ENCODE peak calls at places on chromosome 12, in seven cellular contexts. W, F, B, E, G, T and C are unnamed samples.
A peak's percentile ranks its signal among the peaks of the same experiment; 100 is the strongest.

GRCh38 chr12:109538191-109538863 is 35.0 kb downstream of the MMAB start:
- DNase-seq in T (no peak), B (no peak), G (no peak), W (no peak), E (peak; percentile 88), F (no peak), C (no peak)

GRCh38 chr12:29226621-29227020 is 77.5 kb downstream of the FAR2 start:
- DNase-seq in G (no peak), E (no peak), F (no peak), T (no peak), B (no peak), W (no peak), C (no peak)

GRCh38 chr12:79549531-79550271 is 141.1 kb downstream of the PAWR start:
- DNase-seq in B (no peak), F (no peak), T (no peak), E (no peak), W (peak; percentile 96), G (no peak), C (no peak)

GRCh38 chr12:107320929-107321618 is 227.7 kb upstream of the CRY1 start:
- DNase-seq in B (peak; percentile 68), W (no peak), T (no peak), E (peak; percentile 57), G (no peak), F (no peak), C (no peak)

GRCh38 chr12:38664661-38665269 is 240.6 kb downstream of the CPNE8 start:
- DNase-seq in F (peak; percentile 25), E (peak; percentile 26), B (no peak), T (peak; percentile 15), G (no peak), W (peak; percentile 16), C (no peak)

GRCh38 chr12:95201056-95201670 is 16.1 kb downstream of the FGD6 start:
- DNase-seq in B (no peak), W (no peak), F (no peak), E (no peak), T (no peak), G (no peak), C (no peak)

GRCh38 chr12:64931981-64932380 is 107.5 kb downstream of the TBC1D30 start:
- DNase-seq in W (no peak), B (no peak), E (peak; percentile 21), F (no peak), G (no peak), T (no peak), C (no peak)

GRCh38 chr12:32444895-32445294 is 45.5 kb downstream of the FGD4 start:
- DNase-seq in G (no peak), T (no peak), F (peak; percentile 11), W (peak; percentile 85), B (no peak), E (no peak), C (no peak)

DNA sequence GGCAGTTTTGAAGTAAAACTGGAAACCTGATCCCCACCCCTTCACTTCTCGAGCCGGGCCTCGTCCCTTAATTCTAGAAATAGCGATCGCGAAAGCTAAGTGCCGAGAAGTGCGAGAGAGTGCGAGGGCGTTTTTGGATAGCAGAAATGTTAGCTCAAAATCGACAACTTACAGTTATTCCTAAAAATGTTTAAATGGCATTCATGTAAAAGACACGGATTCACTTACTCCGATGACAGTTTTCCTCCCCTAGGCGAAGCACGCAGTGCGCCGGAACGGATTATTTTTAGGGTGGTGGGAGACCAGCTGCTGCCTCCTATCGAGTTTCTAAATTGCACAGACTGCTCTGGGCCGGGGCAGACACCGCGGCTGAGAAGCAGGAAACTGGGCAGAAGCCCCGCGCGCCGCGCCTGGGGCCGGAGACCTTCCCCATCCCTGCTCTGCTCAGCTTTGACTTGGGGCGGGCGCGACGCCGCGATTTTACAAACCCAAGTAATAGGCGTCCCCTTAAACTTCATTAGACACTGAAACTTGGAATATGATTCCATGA is at the start of gene ABCC9:
- DNase-seq in G (no peak), W (no peak), B (peak; percentile 61), T (no peak), F (peak; percentile 23), E (peak; percentile 35), C (no peak)
- TF ChIP-seq TAF1 in G (no peak), W (no peak), B (peak; percentile 18), T (no peak), F (no peak), E (no peak), C (no peak)

GRCh38 chr12:30927210-30927576 is 645 bp downstream of the TSPAN11 start:
- DNase-seq in T (no peak), F (no peak), E (peak; percentile 51), G (no peak), W (no peak), B (no peak), C (no peak)

GRCh38 chr12:30931222-30931621 is 4.7 kb downstream of the TSPAN11 start:
- DNase-seq in E (no peak), T (no peak), W (no peak), F (no peak), G (no peak), B (no peak), C (no peak)

GRCh38 chr12:30926243-30927209 is at the start of gene TSPAN11:
- DNase-seq in T (no peak), F (no peak), G (peak; percentile 31), W (no peak), B (peak; percentile 79), E (peak; percentile 89), C (peak; percentile 40)

GRCh38 chr12:30930238-30931010 is 3.9 kb downstream of the TSPAN11 start:
- DNase-seq in T (no peak), F (no peak), G (no peak), B (no peak), E (no peak), W (no peak), C (no peak)

DNA sequence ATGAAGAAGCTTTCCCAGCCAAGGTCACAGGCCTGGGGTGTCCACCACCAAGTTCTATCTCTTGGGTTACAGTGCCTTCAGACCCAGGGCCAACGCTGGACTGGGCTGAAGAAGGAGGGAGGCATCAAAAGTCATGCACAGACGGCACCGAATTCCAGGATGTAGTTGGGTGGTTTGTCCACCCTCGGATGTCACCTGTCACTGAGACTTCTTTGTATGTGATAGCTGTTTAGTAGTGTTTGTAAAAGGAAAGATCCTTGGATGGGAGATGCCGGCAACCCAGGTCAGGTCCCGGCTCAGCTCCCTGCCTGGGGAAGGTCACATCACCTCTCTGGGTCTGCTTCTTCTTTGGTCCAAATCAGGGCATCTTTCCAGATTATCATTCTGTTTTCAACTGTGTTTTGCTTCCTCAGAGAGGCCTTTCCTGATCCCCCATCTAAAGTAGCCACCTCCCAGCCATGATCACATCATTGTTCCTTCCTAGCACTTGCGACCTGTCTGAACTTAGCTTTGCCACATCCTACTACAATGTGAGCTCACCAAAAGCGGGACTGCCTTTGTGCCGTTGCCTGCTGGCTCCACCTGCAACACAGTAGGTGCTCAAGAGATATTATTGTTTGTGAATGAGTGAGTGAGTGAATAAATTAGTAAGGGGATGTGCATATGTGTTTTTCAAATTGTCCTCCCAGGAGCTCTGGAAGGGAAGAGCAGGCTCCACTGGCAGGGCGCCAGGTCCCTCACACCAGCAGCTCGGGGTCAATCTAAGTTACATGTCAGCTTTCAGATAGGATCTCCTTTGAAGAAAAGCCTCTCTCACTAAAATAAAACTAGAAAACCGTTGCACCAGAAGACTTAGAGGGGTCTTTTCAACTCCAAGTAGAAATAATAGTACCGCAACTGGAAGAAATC is 2.1 kb downstream of the TSPAN11 start:
- DNase-seq in F (no peak), W (no peak), B (no peak), E (peak; percentile 71), G (no peak), T (no peak), C (no peak)
- TF ChIP-seq TAF1 in F (no peak), W (no peak), B (no peak), E (no peak), G (no peak), T (no peak), C (no peak)

GRCh38 chr12:81084848-81085350 is 7.0 kb downstream of the ACSS3 start:
- DNase-seq in G (no peak), W (no peak), B (no peak), T (no peak), E (no peak), F (no peak), C (no peak)

GRCh38 chr12:81088221-81088620 is 10.3 kb downstream of the ACSS3 start:
- DNase-seq in E (no peak), F (no peak), B (no peak), T (no peak), W (no peak), G (no peak), C (no peak)

GRCh38 chr12:81083906-81084513 is 6.1 kb downstream of the ACSS3 start:
- DNase-seq in F (no peak), E (no peak), W (no peak), T (no peak), G (no peak), B (no peak), C (no peak)

GRCh38 chr12:81085832-81086231 is 8.0 kb downstream of the ACSS3 start:
- DNase-seq in G (no peak), B (no peak), F (no peak), W (peak; percentile 63), E (no peak), T (no peak), C (no peak)

DNA sequence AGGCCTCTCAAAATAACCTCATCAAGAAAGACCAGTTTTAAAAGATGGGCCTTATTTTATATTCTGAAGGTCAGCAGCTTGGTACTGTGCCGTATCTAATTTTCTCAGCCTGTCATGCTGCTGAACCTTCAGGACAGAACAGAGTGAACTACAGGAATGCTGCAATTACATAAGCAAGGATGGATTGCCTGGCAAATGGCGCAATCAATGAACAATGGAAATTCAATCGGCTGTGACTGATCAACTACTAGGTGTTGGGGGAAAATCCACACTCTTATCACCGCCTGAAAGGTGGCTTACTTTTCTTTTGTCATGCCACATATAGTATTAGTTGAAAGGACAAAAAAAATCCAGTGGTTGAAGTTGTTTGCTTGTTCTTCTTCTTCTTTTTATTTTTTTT is 8.5 kb downstream of the ACSS3 start:
- DNase-seq in E (no peak), B (no peak), F (no peak), T (no peak), G (no peak), W (peak; percentile 89), C (no peak)
- TF ChIP-seq TAF1 in E (no peak), B (no peak), F (no peak), T (no peak), G (no peak), W (no peak), C (no peak)

DNA sequence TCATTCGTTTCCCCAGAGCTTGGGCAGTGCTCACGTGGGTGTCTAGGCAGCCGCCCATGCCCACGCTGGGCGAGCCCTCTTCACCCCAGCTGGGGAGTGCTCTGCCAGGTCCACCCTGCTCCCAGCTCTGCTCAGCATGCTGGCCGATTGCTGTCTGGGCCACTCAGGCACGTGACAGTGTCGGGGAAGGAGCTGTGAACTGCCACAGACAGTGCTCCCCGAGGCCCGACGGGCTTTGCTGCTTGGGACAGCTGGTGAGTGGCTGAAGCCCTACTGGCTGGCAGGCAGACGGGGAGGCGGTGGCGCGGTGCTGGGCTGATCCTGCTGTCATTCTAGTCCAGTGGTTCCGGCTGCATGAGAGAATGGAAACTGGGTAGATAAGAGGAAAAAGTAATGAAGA is 15.8 kb downstream of the NOC4L start:
- DNase-seq in B (no peak), G (no peak), W (no peak), E (no peak), T (no peak), F (no peak), C (no peak)
- TF ChIP-seq TAF1 in B (no peak), G (no peak), W (no peak), E (no peak), T (no peak), F (no peak), C (no peak)